ENCODE peak calls at places on chromosomes 12 and 14, in eight cellular contexts. E, Y, C, P, W, L, K and I are unnamed samples.

GRCh38 chr12:12776261-12776660 is 9.2 kb upstream of the APOLD1 start:
- DNase-seq in K (no peak), W (no peak), C (no peak), Y (no peak), P (peak; percentile 27), L (no peak), E (no peak), I (no peak)

GRCh38 chr12:70247653-70248199 is 4.5 kb downstream of the CNOT2 start:
- DNase-seq in C (no peak), E (no peak), L (no peak), K (no peak), W (no peak), Y (no peak), P (no peak), I (no peak)

GRCh38 chr14:100677152-100677924 is 49.4 kb upstream of the DLK1 start:
- DNase-seq in E (no peak), P (peak; percentile 67), K (no peak), L (peak; percentile 39), Y (no peak), C (no peak), W (no peak), I (no peak)

GRCh38 chr14:95098984-95099599 is 58.2 kb downstream of the DICER1 start:
- DNase-seq in W (peak; percentile 49), L (peak; percentile 7), Y (peak; percentile 64), K (peak; percentile 60), P (peak; percentile 79), C (no peak), E (peak; percentile 62), I (no peak)

GRCh38 chr14:65040666-65041433 is 54.2 kb downstream of the FNTB start:
- DNase-seq in E (no peak), P (no peak), W (no peak), C (no peak), Y (no peak), L (no peak), K (no peak), I (no peak)

GRCh38 chr12:124732275-124733075 is 131.2 kb downstream of the SCARB1 start:
- DNase-seq in E (no peak), W (no peak), L (no peak), K (no peak), C (no peak), P (peak; percentile 75), Y (peak; percentile 68), I (no peak)

GRCh38 chr12:46659844-46660243 is 166.0 kb downstream of the SLC38A4 start:
- DNase-seq in Y (peak; percentile 22), L (no peak), P (peak; percentile 19), W (no peak), E (no peak), C (no peak), K (no peak), I (no peak)

GRCh38 chr14:54568821-54569591 is 2.1 kb downstream of the SAMD4A start:
- DNase-seq in L (no peak), W (no peak), P (peak; percentile 36), Y (peak; percentile 25), E (no peak), K (no peak), C (no peak), I (no peak)

GRCh38 chr12:66688836-66689439 is 10.1 kb upstream of the GRIP1 start:
- DNase-seq in K (no peak), E (peak; percentile 13), L (peak; percentile 23), W (peak; percentile 35), Y (peak; percentile 18), C (peak; percentile 58), P (peak; percentile 46), I (peak; percentile 39)

GRCh38 chr12:112584266-112584722 is 165.5 kb downstream of the PTPN11 start:
- DNase-seq in K (no peak), L (no peak), P (no peak), W (no peak), E (no peak), Y (no peak), C (no peak), I (no peak)

GRCh38 chr12:99954724-99955123 is 30.0 kb downstream of the ANKS1B start:
- DNase-seq in K (no peak), L (no peak), E (no peak), C (no peak), P (no peak), Y (no peak), W (no peak), I (no peak)

GRCh38 chr14:41925409-41925808 is 318.7 kb downstream of the LRFN5 start:
- DNase-seq in L (no peak), P (peak; percentile 56), Y (no peak), E (peak; percentile 32), K (no peak), C (no peak), W (no peak), I (no peak)

GRCh38 chr14:41916313-41916712 is 309.6 kb downstream of the LRFN5 start:
- DNase-seq in E (no peak), K (no peak), P (no peak), W (no peak), L (no peak), C (no peak), Y (no peak), I (no peak)

DNA sequence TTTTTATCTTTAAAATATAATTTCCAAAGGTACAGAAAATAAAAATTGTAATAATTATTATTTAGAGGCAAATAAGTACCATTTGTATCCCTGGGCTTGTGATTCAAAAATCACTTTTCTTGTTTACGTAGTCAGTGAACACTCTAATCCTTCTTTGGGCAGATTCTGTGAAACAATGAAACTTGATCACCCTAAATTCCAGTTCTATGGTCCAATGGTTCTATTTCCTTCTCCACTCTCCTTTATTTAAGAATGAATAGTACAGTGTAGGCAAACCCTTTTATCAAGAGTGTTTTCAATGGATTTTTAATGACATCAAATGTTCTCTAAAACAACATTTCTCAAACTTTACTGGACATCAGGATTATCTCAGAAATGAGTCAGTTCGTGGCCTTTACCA is 315.3 kb downstream of the LRFN5 start:
- DNase-seq in W (no peak), K (no peak), C (no peak), Y (no peak), L (no peak), P (no peak), E (no peak), I (no peak)
- TF ChIP-seq CTCF in W (no peak), K (no peak), C (no peak), Y (no peak), L (no peak), P (no peak), E (no peak), I (no peak)

GRCh38 chr12:43912851-43913250 is 77.0 kb downstream of the TMEM117 start:
- DNase-seq in K (no peak), C (no peak), L (no peak), E (no peak), Y (no peak), P (no peak), W (no peak), I (no peak)

GRCh38 chr12:43917896-43918295 is 82.0 kb downstream of the TMEM117 start:
- DNase-seq in K (no peak), Y (no peak), W (no peak), E (no peak), L (no peak), C (no peak), P (no peak), I (no peak)

GRCh38 chr12:43914391-43914790 is 78.5 kb downstream of the TMEM117 start:
- DNase-seq in P (no peak), E (no peak), C (no peak), W (no peak), Y (no peak), L (no peak), K (no peak), I (no peak)

DNA sequence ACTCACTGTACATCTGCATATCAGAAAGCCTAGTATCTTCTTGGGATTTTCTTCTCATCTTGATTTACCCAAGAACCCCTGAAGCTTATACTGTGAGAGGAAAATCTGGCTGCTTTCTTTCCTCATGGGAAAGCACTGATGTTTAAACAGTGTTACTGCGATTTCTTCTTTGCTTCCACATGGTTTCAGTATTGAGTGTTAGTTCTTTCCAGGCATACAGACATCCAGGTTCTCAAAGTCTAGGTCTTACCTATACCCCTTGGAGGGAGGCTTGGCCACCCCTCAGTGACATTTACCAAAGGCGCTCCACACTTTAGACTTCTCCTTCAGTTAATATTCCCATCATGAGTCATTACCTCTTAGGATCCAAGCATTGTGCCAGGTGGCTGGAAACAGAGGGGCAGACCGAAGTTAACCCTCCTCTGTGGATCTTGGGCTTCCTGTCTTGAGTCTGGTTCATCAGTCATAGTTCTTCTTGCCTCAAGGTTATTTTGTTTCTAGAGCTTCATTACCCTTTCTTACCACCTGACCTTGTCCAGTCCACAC is 79.1 kb downstream of the TMEM117 start:
- DNase-seq in E (no peak), L (peak; percentile 24), Y (no peak), P (no peak), K (no peak), C (no peak), W (no peak), I (no peak)
- TF ChIP-seq CTCF in E (peak; percentile 28), L (peak; percentile 52), Y (peak; percentile 25), P (no peak), K (no peak), C (no peak), W (peak; percentile 40), I (peak; percentile 13)

DNA sequence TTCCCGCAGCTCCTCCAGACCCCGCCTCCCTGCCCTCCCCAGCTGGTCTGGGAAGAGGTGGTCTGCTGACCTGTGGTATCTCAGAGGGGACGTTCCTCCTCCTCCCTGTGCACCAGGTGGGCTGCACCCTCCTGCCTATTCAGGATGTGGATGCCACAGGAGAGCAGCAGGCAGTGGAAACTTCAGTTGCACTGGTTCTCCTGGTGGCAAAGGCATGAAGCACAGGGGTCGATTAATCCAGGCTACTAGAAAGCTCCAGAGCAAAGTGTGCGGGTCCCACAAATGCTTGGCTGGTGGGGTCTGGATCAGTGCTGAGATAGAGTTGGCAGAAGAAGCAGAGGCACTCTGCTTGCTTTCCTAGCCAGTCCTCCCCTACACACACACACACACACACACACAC is 197.0 kb downstream of the SLC41A2 start:
- DNase-seq in W (no peak), Y (no peak), K (no peak), L (no peak), C (no peak), E (no peak), P (no peak), I (no peak)
- TF ChIP-seq CTCF in W (no peak), Y (peak; percentile 40), K (no peak), L (no peak), C (no peak), E (peak; percentile 4), P (no peak), I (no peak)

DNA sequence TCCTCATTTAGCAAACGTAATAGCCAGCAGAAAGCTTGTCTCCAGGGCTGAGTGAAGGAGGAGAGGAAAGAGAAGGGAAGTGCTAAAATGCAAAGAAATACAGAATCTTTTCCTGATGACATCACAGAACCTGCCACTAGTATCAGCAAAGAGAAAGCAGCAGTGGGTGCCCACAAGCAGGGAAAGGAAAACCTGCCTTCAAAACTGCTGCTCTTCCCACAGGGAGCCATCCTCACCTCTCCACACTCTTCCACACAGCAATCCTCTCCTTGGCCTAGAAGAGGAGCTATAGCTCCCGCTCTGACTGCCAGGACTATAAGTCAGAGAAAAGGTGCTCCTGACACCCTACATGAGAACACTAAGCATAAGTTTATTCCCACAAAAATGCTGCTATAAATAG is 11.3 kb downstream of the MED13L start:
- DNase-seq in K (no peak), Y (no peak), L (peak; percentile 38), W (no peak), C (no peak), E (peak; percentile 41), P (no peak), I (no peak)
- TF ChIP-seq CTCF in K (no peak), Y (peak; percentile 48), L (no peak), W (no peak), C (no peak), E (peak; percentile 21), P (peak; percentile 16), I (no peak)